ENCODE peak calls at places on chromosomes 11 and 22, in ten cellular contexts. B is CD4-positive, alpha-beta T cell; K is choroid plexus epithelial cell; M is T-cell; U is GM23338; G is hepatocyte; F is caudate nucleus; X is T-helper 1 cell; D is CD4-positive, CD25-positive, alpha-beta regulatory T cell; Z is naive thymus-derived CD8-positive, alpha-beta T cell. T is an unnamed sample.

GRCh38 chr11:34960277-34960676 is 43.9 kb downstream of the PDHX start:
- DNase-seq in B (no peak), K (no peak), M (no peak), U (no peak), G (no peak), F (no peak), X (no peak), D (no peak), Z (no peak), T (peak; percentile 11)

GRCh38 chr11:35617316-35617686 is 959 bp upstream of the FJX1 start:
- DNase-seq in B (no peak), K (no peak), M (no peak), U (no peak), G (no peak), F (no peak), X (no peak), D (no peak), Z (no peak), T (no peak)

GRCh38 chr22:29524440-29525191 is 28.9 kb downstream of the THOC5 start:
- DNase-seq in B (no peak), K (peak; percentile 61), M (no peak), U (peak; percentile 63), G (peak; percentile 29), F (no peak), X (no peak), D (no peak), Z (no peak), T (no peak)

GRCh38 chr11:117143390-117143789 is 697 bp upstream of the PAFAH1B2 start:
- DNase-seq in B (no peak), K (peak; percentile 73), M (no peak), U (peak; percentile 72), G (peak; percentile 72), F (no peak), X (no peak), D (no peak), Z (peak; percentile 61), T (peak; percentile 69)

GRCh38 chr11:76561245-76561644 is 109.3 kb downstream of the LRRC32 start:
- DNase-seq in B (no peak), K (no peak), M (no peak), U (no peak), G (no peak), F (no peak), X (no peak), D (no peak), Z (no peak), T (no peak)

GRCh38 chr11:94194712-94195111 is 66.1 kb downstream of the PANX1 start:
- DNase-seq in B (no peak), K (no peak), M (no peak), U (no peak), G (no peak), F (no peak), X (no peak), D (no peak), Z (no peak), T (no peak)

GRCh38 chr22:30314918-30315317 is 11.8 kb downstream of the TBC1D10A start:
- DNase-seq in B (no peak), K (peak; percentile 45), M (no peak), U (no peak), G (no peak), F (no peak), X (peak; percentile 40), D (peak; percentile 53), Z (no peak), T (no peak)

GRCh38 chr11:83087035-83087434 is 15.3 kb upstream of the RAB30 start:
- DNase-seq in B (no peak), K (peak; percentile 49), M (no peak), U (no peak), G (peak; percentile 12), F (no peak), X (no peak), D (no peak), Z (no peak), T (peak; percentile 10)

GRCh38 chr11:15213471-15214231 is 98.9 kb downstream of the INSC start:
- DNase-seq in B (no peak), K (no peak), M (no peak), U (no peak), G (peak; percentile 32), F (no peak), X (no peak), D (no peak), Z (no peak), T (no peak)

GRCh38 chr22:46070215-46070721 is 80.1 kb upstream of the PPARA start:
- DNase-seq in B (no peak), K (peak; percentile 36), M (no peak), U (peak; percentile 69), G (peak; percentile 53), F (no peak), X (no peak), D (no peak), Z (no peak), T (no peak)

GRCh38 chr11:76626921-76627391 is 43.6 kb downstream of the LRRC32 start:
- DNase-seq in B (no peak), K (peak; percentile 38), M (no peak), U (no peak), G (no peak), F (no peak), X (no peak), D (peak; percentile 39), Z (peak; percentile 68), T (no peak)

GRCh38 chr11:34565417-34566208 is 52.0 kb upstream of the ELF5 start:
- DNase-seq in B (no peak), K (no peak), M (no peak), U (peak; percentile 78), G (no peak), F (no peak), X (no peak), D (no peak), Z (no peak), T (no peak)

GRCh38 chr11:79082280-79082679 is 358.6 kb downstream of the TENM4 start:
- DNase-seq in B (no peak), K (no peak), M (no peak), U (no peak), G (no peak), F (no peak), X (no peak), D (no peak), Z (no peak), T (no peak)

GRCh38 chr11:79040348-79040747 is 400.5 kb downstream of the TENM4 start:
- DNase-seq in B (no peak), K (peak; percentile 36), M (no peak), U (no peak), G (no peak), F (no peak), X (no peak), D (no peak), Z (no peak), T (no peak)

GRCh38 chr22:49933236-49933921 is 14.9 kb downstream of the CRELD2 start:
- DNase-seq in B (no peak), K (no peak), M (no peak), U (no peak), G (peak; percentile 34), F (no peak), X (no peak), D (no peak), Z (no peak), T (peak; percentile 36)

GRCh38 chr11:9601041-9601875 is 27.8 kb downstream of the WEE1 start:
- DNase-seq in B (peak; percentile 22), K (peak; percentile 97), M (peak; percentile 29), U (peak; percentile 84), G (no peak), F (no peak), X (peak; percentile 35), D (peak; percentile 10), Z (no peak), T (peak; percentile 26)

GRCh38 chr11:128488471-128488870 is 98.9 kb downstream of the ETS1 start:
- DNase-seq in B (no peak), K (peak; percentile 92), M (no peak), U (no peak), G (no peak), F (no peak), X (no peak), D (no peak), Z (no peak), T (no peak)

GRCh38 chr11:19963697-19964340 is 196.5 kb downstream of the DBX1 start:
- DNase-seq in B (no peak), K (peak; percentile 32), M (no peak), U (no peak), G (no peak), F (no peak), X (no peak), D (no peak), Z (no peak), T (peak; percentile 76)

GRCh38 chr22:50695421-50696250 is 23.0 kb downstream of the SHANK3 start:
- DNase-seq in B (no peak), K (no peak), M (no peak), U (no peak), G (no peak), F (no peak), X (no peak), D (no peak), Z (peak; percentile 43), T (no peak)

GRCh38 chr11:12901272-12901671 is 107.8 kb upstream of the RASSF10 start:
- DNase-seq in B (no peak), K (peak; percentile 53), M (no peak), U (no peak), G (no peak), F (no peak), X (no peak), D (no peak), Z (no peak), T (no peak)

GRCh38 chr11:2674681-2675131 is 25.1 kb downstream of the KCNQ1OT1 start:
- DNase-seq in B (no peak), K (no peak), M (no peak), U (peak; percentile 16), G (no peak), F (no peak), X (no peak), D (no peak), Z (no peak), T (peak; percentile 41)

GRCh38 chr11:70490208-70490607 is 91.9 kb downstream of the CTTN start:
- DNase-seq in B (no peak), K (no peak), M (no peak), U (no peak), G (no peak), F (no peak), X (no peak), D (no peak), Z (peak; percentile 38), T (no peak)

GRCh38 chr22:42279425-42280020 is 9.1 kb upstream of the TCF20 start:
- DNase-seq in B (no peak), K (no peak), M (no peak), U (no peak), G (no peak), F (no peak), X (no peak), D (no peak), Z (no peak), T (no peak)

GRCh38 chr22:25602924-25603323 is 38.4 kb downstream of the GRK3 start:
- DNase-seq in B (no peak), K (no peak), M (no peak), U (no peak), G (no peak), F (no peak), X (no peak), D (no peak), Z (no peak), T (no peak)

GRCh38 chr11:88709567-88709966 is 356.2 kb downstream of the GRM5 start:
- DNase-seq in B (no peak), K (no peak), M (no peak), U (peak; percentile 11), G (no peak), F (no peak), X (no peak), D (no peak), Z (no peak), T (no peak)

GRCh38 chr11:126391286-126391954 is 35.9 kb downstream of the ST3GAL4 start:
- DNase-seq in B (no peak), K (no peak), M (no peak), U (no peak), G (no peak), F (no peak), X (no peak), D (no peak), Z (no peak), T (no peak)

GRCh38 chr11:61417670-61418069 is 12.1 kb downstream of the CPSF7 start:
- DNase-seq in B (no peak), K (peak; percentile 47), M (no peak), U (no peak), G (no peak), F (no peak), X (no peak), D (no peak), Z (no peak), T (no peak)

GRCh38 chr11:77207618-77208313 is 79.7 kb downstream of the MYO7A start:
- DNase-seq in B (no peak), K (peak; percentile 18), M (no peak), U (no peak), G (no peak), F (no peak), X (no peak), D (no peak), Z (no peak), T (no peak)